ENCODE peak calls at places on chromosomes 11 and 22, in four cellular contexts. X is CD8-positive, alpha-beta T cell; Y is neural progenitor cell; W is HCT116. N is an unnamed sample. For H3K36me3 and H3K27me3, the result is how much of the 10 kb centered on the place peaks cover.

GRCh38 chr11:103055174-103055890 is 36.6 kb downstream of the DCUN1D5 start:
- DNase-seq in X (no peak), Y (peak), W (peak), N (no peak)

GRCh38 chr11:116471608-116472007 is 301.2 kb downstream of the BUD13 start:
- DNase-seq in X (no peak), Y (no peak), W (peak), N (no peak)

GRCh38 chr11:79440451-79441158 is at the start of gene TENM4:
- DNase-seq in X (no peak), Y (peak), W (no peak), N (no peak)

GRCh38 chr11:15816270-15816871 is 540.0 kb downstream of the SOX6 start:
- DNase-seq in X (no peak), Y (no peak), W (no peak), N (peak)

GRCh38 chr11:116072776-116073175 is 568.6 kb upstream of the CADM1 start:
- DNase-seq in X (no peak), Y (peak), W (no peak), N (no peak)

GRCh38 chr11:75654314-75654713 is 14.5 kb downstream of the MAP6 start:
- DNase-seq in X (no peak), Y (no peak), W (no peak), N (no peak)

GRCh38 chr11:120471131-120471530 is 40.4 kb upstream of the GRIK4 start:
- DNase-seq in X (no peak), Y (no peak), W (no peak), N (no peak)

GRCh38 chr11:67054851-67055523 is 1.7 kb upstream of the RHOD start:
- DNase-seq in X (no peak), Y (no peak), W (peak), N (peak)

GRCh38 chr11:60159284-60159683 is 23.6 kb downstream of the MS4A6A start:
- DNase-seq in X (no peak), Y (no peak), W (no peak), N (no peak)

GRCh38 chr11:97638825-97639224 is 1249.0 kb downstream of the JRKL start:
- DNase-seq in X (no peak), Y (no peak), W (no peak), N (no peak)
- H3K36me3 ChIP-seq in X (under half), Y (under half), W (under half), N (under half)

GRCh38 chr22:26648761-26649363 is 8.5 kb upstream of the MIAT start:
- DNase-seq in X (no peak), Y (no peak), W (no peak), N (no peak)

GRCh38 chr22:26656896-26657851 is at the start of gene MIAT:
- DNase-seq in X (peak), Y (peak), W (no peak), N (no peak)

GRCh38 chr22:26648011-26648497 is 9.3 kb upstream of the MIAT start:
- DNase-seq in X (peak), Y (peak), W (no peak), N (no peak)

GRCh38 chr22:26650722-26651421 is 6.5 kb upstream of the MIAT start:
- DNase-seq in X (no peak), Y (no peak), W (no peak), N (no peak)

GRCh38 chr22:26651840-26652239 is 5.5 kb upstream of the MIAT start:
- DNase-seq in X (no peak), Y (no peak), W (no peak), N (no peak)
- H3K27me3 ChIP-seq in X (under half), Y (under half), W (under half), N (under half)

GRCh38 chr22:25777870-25778269 is 35.9 kb downstream of the MYO18B start:
- DNase-seq in X (no peak), Y (peak), W (peak), N (no peak)
- TF ChIP-seq CTCF in X (no peak), Y (peak), W (peak), N (no peak)

GRCh38 chr11:33616552-33616951 is 84.1 kb downstream of the C11orf91 start:
- DNase-seq in X (no peak), Y (no peak), W (no peak), N (no peak)

GRCh38 chr11:33610903-33611302 is 89.7 kb downstream of the C11orf91 start:
- DNase-seq in X (no peak), Y (no peak), W (no peak), N (no peak)

GRCh38 chr11:33615751-33616150 is 84.9 kb downstream of the C11orf91 start:
- DNase-seq in X (no peak), Y (no peak), W (no peak), N (no peak)

GRCh38 chr11:33617672-33618362 is 82.8 kb downstream of the C11orf91 start:
- DNase-seq in X (no peak), Y (no peak), W (no peak), N (no peak)

GRCh38 chr11:33613404-33613803 is 87.2 kb downstream of the C11orf91 start:
- DNase-seq in X (no peak), Y (no peak), W (no peak), N (no peak)
- H3K36me3 ChIP-seq in X (under half), Y (under half), W (under half), N (under half)

GRCh38 chr11:129365816-129366215 is 9.8 kb upstream of the BARX2 start:
- DNase-seq in X (no peak), Y (no peak), W (peak), N (no peak)
- H3K27me3 ChIP-seq in X (under half), Y (half or more), W (under half), N (under half)

DNA sequence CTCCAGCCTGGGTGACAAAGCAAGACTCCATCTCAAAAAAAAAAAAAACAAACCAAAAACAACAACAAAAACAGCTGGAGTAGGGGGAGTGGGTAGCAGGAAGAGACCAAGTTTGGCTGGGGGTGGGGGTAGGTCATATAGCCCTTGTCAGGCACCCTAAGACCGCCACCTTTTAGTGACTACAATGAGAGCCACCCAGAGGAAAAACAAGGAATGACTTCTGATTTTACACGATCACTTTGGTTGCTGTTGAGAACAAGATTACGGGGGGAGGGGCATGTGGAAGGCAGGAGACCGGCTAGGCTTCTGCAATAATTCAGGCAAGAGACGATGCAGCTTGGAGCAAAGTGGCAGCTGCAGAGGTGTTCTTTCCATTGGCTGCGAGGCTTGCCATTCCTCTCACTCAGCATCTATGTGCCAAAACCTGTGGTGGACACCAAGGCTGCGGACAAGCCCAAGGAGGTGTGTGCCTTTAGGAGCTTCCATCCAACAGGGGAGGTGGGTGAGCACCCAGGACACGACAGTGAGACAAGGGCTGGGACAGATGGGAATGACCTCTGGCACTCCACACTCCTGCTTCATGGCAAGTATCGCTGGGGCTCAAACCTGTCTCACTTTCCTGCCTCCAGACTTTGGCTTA is 1.7 kb downstream of the RPS19BP1 start:
- DNase-seq in X (no peak), Y (peak), W (no peak), N (no peak)
- TF ChIP-seq CTCF in X (no peak), Y (peak), W (peak), N (no peak)

N was measured in right atrium auricular region.